ENCODE peak calls at places on chromosome 17, in nine cellular contexts. U, B, P, S, F, Y, Z, R and M are unnamed samples. For H3K9me3, the result is how much of the 10 kb centered on the place peaks cover.

GRCh38 chr17:33039874-33040273 is 48.2 kb downstream of the SPACA3 start:
- DNase-seq in P (peak), S (no peak), Z (no peak), F (peak), Y (no peak), U (no peak), R (peak), B (no peak), M (peak)

GRCh38 chr17:1643293-1643998 is 2.1 kb downstream of the SCARF1 start:
- DNase-seq in B (peak), P (peak), U (peak), S (peak), R (peak), Y (peak), Z (no peak), F (no peak), M (no peak)

GRCh38 chr17:50868594-50868993 is 2.4 kb upstream of the TOB1 start:
- DNase-seq in S (no peak), Y (no peak), F (no peak), P (no peak), U (no peak), R (no peak), Z (no peak), B (no peak), M (no peak)

GRCh38 chr17:66549312-66549705 is 246.9 kb downstream of the PRKCA start:
- DNase-seq in Z (no peak), S (no peak), B (no peak), R (peak), U (peak), F (peak), Y (no peak), P (no peak), M (no peak)

GRCh38 chr17:63232565-63233310 is 213.4 kb downstream of the CYB561 start:
- DNase-seq in P (no peak), Y (peak), Z (no peak), R (no peak), F (no peak), U (peak), B (no peak), S (no peak), M (no peak)

GRCh38 chr17:9115446-9116265 is 94.3 kb downstream of the NTN1 start:
- DNase-seq in R (peak), B (no peak), F (peak), P (peak), U (peak), S (no peak), Z (peak), Y (no peak), M (no peak)

GRCh38 chr17:28357901-28358197 is 522 bp upstream of the POLDIP2 start:
- DNase-seq in S (no peak), Z (no peak), R (no peak), U (no peak), Y (no peak), F (no peak), B (no peak), P (no peak), M (no peak)

GRCh38 chr17:27303734-27304133 is 9.8 kb downstream of the WSB1 start:
- DNase-seq in Y (no peak), U (no peak), P (no peak), Z (no peak), S (no peak), R (no peak), B (no peak), F (no peak), M (no peak)

GRCh38 chr17:59149841-59150511 is 5.0 kb downstream of the SKA2 start:
- DNase-seq in U (peak), Y (no peak), P (no peak), R (no peak), F (no peak), S (no peak), Z (no peak), B (no peak), M (no peak)

GRCh38 chr17:59377410-59377809 is 46.0 kb downstream of the YPEL2 start:
- DNase-seq in Y (no peak), P (no peak), F (no peak), Z (no peak), R (peak), B (no peak), S (no peak), U (no peak), M (no peak)

GRCh38 chr17:9021158-9021984 is at the start of gene NTN1:
- DNase-seq in R (peak), Z (peak), P (peak), Y (peak), S (no peak), B (peak), F (peak), U (peak), M (no peak)

GRCh38 chr17:2171725-2172446 is 117.0 kb downstream of the HIC1 start:
- DNase-seq in R (peak), F (peak), U (no peak), Z (peak), S (no peak), B (no peak), P (peak), Y (peak), M (peak)

GRCh38 chr17:47199627-47200324 is 9.4 kb upstream of the MYL4 start:
- DNase-seq in Y (no peak), Z (no peak), P (no peak), R (no peak), F (no peak), S (no peak), U (no peak), B (no peak), M (no peak)

GRCh38 chr17:75498726-75499213 is 16.6 kb downstream of the CASKIN2 start:
- DNase-seq in B (no peak), U (peak), Z (no peak), Y (peak), P (no peak), F (no peak), R (no peak), S (no peak), M (no peak)

GRCh38 chr17:27233783-27234182 is 60.1 kb upstream of the WSB1 start:
- DNase-seq in P (no peak), Y (no peak), F (no peak), U (no peak), Z (no peak), B (no peak), R (no peak), S (no peak), M (no peak)

GRCh38 chr17:50396261-50397110 is 837 bp downstream of the LRRC59 start:
- DNase-seq in R (peak), F (peak), P (peak), Y (peak), B (peak), S (no peak), Z (no peak), U (peak), M (no peak)

GRCh38 chr17:60959011-60959410 is 281.4 kb downstream of the BCAS3 start:
- DNase-seq in R (no peak), B (no peak), Z (no peak), F (peak), P (no peak), Y (no peak), U (no peak), S (no peak), M (no peak)

GRCh38 chr17:4607773-4608187 is 23.5 kb downstream of the SMTNL2 start:
- DNase-seq in Z (peak), S (no peak), Y (no peak), U (peak), B (no peak), R (peak), P (peak), F (peak), M (no peak)
- H3K27ac ChIP-seq in Z (no peak), S (no peak), Y (peak), U (no peak), B (no peak), R (no peak), P (peak), F (peak), M (no peak)

DNA sequence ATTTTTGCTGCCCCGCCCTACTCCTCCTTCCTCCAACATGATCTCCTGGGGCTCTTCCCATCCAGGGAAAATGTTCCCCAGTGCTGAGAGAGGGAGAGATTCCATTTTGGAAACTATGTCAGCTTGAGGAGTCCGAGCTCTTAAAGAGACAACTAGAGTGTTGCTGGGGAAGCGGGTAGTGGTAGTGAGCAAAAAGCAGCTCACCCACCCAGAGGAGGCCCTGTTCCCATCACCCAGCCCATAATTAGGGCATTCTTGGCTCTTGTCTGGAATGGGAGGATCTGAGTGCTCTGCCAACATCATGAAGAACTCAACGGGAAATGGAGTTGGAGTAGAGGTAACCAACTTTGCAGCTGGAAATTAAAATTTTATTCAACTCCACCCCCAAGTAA is 9.1 kb upstream of the MSL1 start:
- DNase-seq in B (no peak), P (no peak), F (no peak), Y (no peak), U (peak), S (no peak), Z (peak), R (no peak), M (no peak)
- H3K4me3 ChIP-seq in B (no peak), P (no peak), F (no peak), Y (no peak), U (no peak), S (no peak), Z (peak), R (peak), M (no peak)

GRCh38 chr17:364308-364707 is 11.7 kb upstream of the RPH3AL start:
- DNase-seq in P (no peak), S (no peak), R (no peak), Y (no peak), U (no peak), F (no peak), B (no peak), Z (no peak), M (no peak)

GRCh38 chr17:362721-363120 is 10.1 kb upstream of the RPH3AL start:
- DNase-seq in F (no peak), B (no peak), U (no peak), Y (no peak), P (no peak), S (no peak), R (no peak), Z (no peak), M (no peak)

GRCh38 chr17:360141-360705 is 7.6 kb upstream of the RPH3AL start:
- DNase-seq in B (no peak), R (no peak), S (no peak), Z (no peak), U (no peak), F (no peak), P (no peak), Y (no peak), M (no peak)

DNA sequence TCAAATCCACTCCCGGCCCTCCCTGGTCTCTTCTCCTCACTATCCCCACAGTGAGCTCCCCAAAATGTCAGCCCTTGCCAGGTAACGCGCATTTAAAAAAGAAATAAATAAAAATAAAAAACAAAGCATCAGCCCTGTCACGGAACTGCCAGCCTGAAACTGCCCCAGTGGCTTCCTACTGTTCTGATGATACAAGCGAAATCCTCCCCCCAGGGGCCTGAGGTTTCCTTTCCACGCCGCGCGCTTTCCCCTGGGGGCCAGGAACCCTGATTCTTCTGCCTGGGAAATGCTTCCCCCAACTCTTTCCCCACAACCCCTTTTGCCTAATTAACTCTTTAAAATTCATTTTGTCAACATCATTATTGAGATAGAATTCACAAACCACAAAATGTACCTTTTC is 12.2 kb upstream of the RPH3AL start:
- DNase-seq in Y (no peak), F (no peak), B (no peak), R (no peak), U (no peak), P (no peak), S (no peak), Z (no peak), M (no peak)
- H3K9me3 ChIP-seq in Y (under half), F (under half), B (under half), R (under half), U (under half), P (under half), S (under half), Z (under half), M (under half)

GRCh38 chr17:40337351-40337750 is 27.2 kb downstream of the GJD3 start:
- DNase-seq in B (no peak), Y (no peak), P (no peak), S (no peak), F (no peak), Z (no peak), U (no peak), R (no peak), M (no peak)

GRCh38 chr17:40331743-40332641 is 23.0 kb downstream of the RARA start:
- DNase-seq in S (no peak), B (no peak), F (no peak), Y (peak), R (peak), P (peak), Z (peak), U (no peak), M (no peak)

GRCh38 chr17:40335620-40336019 is 26.6 kb downstream of the RARA start:
- DNase-seq in U (no peak), R (no peak), Z (no peak), P (no peak), B (no peak), S (no peak), F (no peak), Y (no peak), M (no peak)

GRCh38 chr17:40330850-40331470 is 22.0 kb downstream of the RARA start:
- DNase-seq in Z (no peak), B (no peak), U (no peak), Y (peak), R (no peak), F (no peak), P (no peak), S (no peak), M (no peak)

DNA sequence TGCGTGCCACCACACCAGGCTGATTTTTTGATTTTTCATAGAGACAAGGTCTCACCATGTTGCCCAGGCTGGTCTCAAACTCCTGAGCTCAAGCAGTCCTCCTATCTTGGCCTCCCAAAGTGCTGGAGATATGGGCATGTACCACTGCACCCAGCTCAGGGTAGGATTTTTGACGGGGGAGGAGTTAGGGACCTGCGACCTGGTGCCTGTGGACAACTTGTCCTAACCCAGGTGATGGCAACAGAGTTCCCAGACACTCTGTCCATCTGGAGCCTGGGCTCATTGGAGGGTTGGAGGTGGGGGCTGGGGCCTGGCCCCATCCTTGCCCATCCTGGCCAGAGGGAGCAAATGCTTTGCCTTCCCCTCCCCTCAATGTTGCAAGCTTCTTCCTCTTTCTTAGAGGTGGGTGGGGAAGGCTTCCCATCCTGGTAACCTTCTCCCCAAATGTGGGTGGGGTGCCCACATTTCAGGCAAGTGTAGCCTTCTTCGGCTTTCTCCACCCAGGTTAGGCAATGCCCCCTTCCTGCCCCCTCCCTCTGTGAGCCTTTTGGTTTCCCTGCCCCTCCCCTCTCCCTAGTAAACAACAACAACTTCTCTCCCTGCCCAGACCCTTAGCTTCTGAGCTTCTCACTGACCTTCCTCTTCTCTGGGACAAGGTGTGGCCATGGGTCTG is 24.9 kb downstream of the RARA start:
- DNase-seq in P (no peak), U (no peak), Y (no peak), F (no peak), R (no peak), B (no peak), S (no peak), Z (no peak), M (no peak)
- H3K27ac ChIP-seq in P (no peak), U (no peak), Y (peak), F (no peak), R (no peak), B (no peak), S (peak), Z (peak), M (no peak)

GRCh38 chr17:13822671-13823070 is 220.9 kb upstream of the HS3ST3A1 start:
- DNase-seq in Y (no peak), P (no peak), Z (no peak), F (no peak), B (no peak), R (no peak), U (no peak), S (no peak), M (no peak)
- H3K4me3 ChIP-seq in Y (no peak), P (no peak), Z (no peak), F (no peak), B (no peak), R (no peak), U (no peak), S (no peak), M (no peak)

DNA sequence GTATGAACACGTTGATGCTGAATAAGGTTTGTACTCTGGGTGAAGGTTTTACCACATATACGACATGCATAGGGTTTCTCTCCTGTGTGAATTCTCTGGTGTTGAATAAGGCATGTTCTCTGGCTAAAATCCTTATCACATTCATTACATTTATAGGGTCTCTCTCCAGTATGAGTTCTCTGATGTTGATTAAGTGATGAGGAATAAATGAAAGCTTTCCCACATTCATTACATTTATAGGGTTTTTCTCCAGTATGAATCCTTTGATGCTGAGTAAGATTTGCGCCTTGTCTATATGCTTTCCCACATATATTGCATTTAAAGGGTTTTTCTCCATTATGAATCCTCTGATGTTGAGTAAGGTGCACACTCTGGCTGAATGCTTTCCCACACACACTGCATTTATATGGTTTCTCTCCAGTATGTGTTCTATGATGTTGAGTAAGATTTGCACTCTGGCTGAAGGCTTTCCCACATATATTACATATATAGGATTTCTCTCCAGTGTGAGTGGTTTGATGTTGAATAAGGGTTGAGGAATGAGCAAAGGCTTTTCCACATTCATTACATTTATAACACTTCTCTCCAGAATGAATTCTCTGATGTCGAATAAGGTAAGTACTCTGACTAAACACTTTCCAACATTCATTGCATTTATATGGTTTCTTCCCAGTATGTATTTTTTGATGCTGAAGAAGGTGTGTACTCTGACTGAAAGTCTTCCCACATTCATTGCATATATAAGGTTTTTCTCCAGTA is 16.9 kb downstream of the ZNF287 start:
- DNase-seq in B (no peak), U (no peak), S (no peak), P (no peak), R (no peak), F (no peak), Z (no peak), Y (no peak), M (no peak)
- H3K9me3 ChIP-seq in B (under half), U (half or more), S (half or more), P (under half), R (under half), F (half or more), Z (half or more), Y (under half), M (under half)

GRCh38 chr17:56868716-56869115 is 34.8 kb downstream of the DGKE start:
- DNase-seq in R (no peak), B (no peak), Y (no peak), F (no peak), P (no peak), U (no peak), Z (no peak), S (no peak), M (no peak)

GRCh38 chr17:56866496-56866895 is 32.5 kb downstream of the DGKE start:
- DNase-seq in Y (no peak), P (no peak), B (peak), F (no peak), R (no peak), U (no peak), S (no peak), Z (no peak), M (no peak)

GRCh38 chr17:56867948-56868376 is 34.0 kb downstream of the DGKE start:
- DNase-seq in S (no peak), Z (no peak), R (peak), U (no peak), F (peak), Y (no peak), B (no peak), P (no peak), M (peak)

GRCh38 chr17:56863974-56864373 is 30.0 kb downstream of the DGKE start:
- DNase-seq in B (no peak), U (no peak), Z (no peak), R (no peak), P (no peak), S (no peak), Y (no peak), F (no peak), M (no peak)

DNA sequence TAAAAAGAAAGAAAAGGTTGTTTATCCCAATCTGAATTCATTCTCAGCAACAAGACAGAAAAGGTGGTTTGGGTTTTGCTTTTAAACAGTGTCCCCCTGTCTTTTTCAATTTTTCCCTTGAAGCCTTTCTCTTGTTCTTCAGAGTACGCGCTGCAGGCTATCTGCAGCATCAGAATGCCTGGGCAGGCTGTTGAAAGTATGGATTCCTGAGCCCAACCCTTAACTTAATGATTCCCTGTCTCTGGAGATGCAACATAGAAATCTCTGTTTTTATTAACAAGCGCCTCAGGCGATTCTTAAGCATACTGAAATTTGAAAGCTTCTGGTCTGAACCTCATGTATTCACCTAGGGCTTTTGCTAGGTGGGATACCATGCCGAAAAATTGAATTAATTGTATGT is 32.1 kb downstream of the DGKE start:
- DNase-seq in F (no peak), P (no peak), B (no peak), Y (no peak), Z (no peak), R (no peak), U (no peak), S (no peak), M (no peak)
- H3K27ac ChIP-seq in F (no peak), P (no peak), B (no peak), Y (no peak), Z (no peak), R (no peak), U (no peak), S (no peak), M (no peak)

DNA sequence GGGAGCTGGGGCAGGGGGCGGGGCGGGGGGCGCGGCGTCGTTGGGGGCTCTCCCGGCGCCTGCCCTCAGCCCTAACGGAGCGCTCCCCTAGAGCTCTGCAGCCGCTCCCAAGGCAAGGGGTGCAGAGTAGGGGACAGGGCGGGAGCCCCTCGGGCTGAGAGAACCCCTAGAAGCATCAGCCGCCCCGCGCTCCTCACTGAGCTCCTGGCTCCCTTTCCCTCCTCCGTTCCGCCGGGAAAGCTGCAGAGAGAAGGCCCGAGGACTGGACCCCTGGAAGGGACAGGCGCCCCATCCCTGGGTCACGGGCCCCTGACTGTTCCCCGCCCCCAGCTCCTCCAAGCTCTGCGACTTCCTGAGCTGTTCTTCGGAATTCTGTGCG is 232 bp upstream of the PLXDC1 start:
- DNase-seq in U (peak), Z (no peak), Y (peak), R (peak), B (no peak), F (no peak), P (no peak), S (no peak), M (no peak)
- H3K4me3 ChIP-seq in U (peak), Z (peak), Y (peak), R (peak), B (peak), F (peak), P (peak), S (no peak), M (peak)

GRCh38 chr17:57707892-57708291 is 37.2 kb downstream of the CCDC182 start:
- DNase-seq in U (peak), S (no peak), Z (no peak), P (no peak), Y (no peak), F (peak), B (no peak), R (peak), M (no peak)
- H3K9me3 ChIP-seq in U (under half), S (under half), Z (under half), P (under half), Y (under half), F (under half), B (under half), R (under half), M (under half)

GRCh38 chr17:29929544-29930398 is at the start of gene SSH2:
- DNase-seq in Z (peak), S (peak), Y (peak), F (peak), B (peak), R (peak), U (peak), P (peak), M (peak)
- H3K27ac ChIP-seq in Z (peak), S (peak), Y (peak), F (peak), B (peak), R (peak), U (peak), P (peak), M (peak)